ENCODE peak calls at places on chromosomes 4 and X, in four cellular contexts. One of them, this sample, is unnamed.

GRCh38 chr4:127781303-127782024 is 658 bp upstream of the HSPA4L start:
- DNase-seq in fibroblast of lung: peak
- DNase-seq in tibial artery: peak
- DNase-seq in H9: no peak
- DNase-seq in this sample: no peak

GRCh38 chrX:26581086-26581485 is 365.1 kb downstream of the MAGEB5 start:
- DNase-seq in fibroblast of lung: peak
- DNase-seq in tibial artery: no peak
- DNase-seq in H9: no peak
- DNase-seq in this sample: no peak

GRCh38 chr4:51843309-51844156 is 580 bp downstream of the DCUN1D4 start:
- DNase-seq in fibroblast of lung: peak
- DNase-seq in tibial artery: peak
- DNase-seq in H9: no peak
- DNase-seq in this sample: peak

GRCh38 chr4:45931151-45931550 is 192.7 kb downstream of the GABRG1 start:
- DNase-seq in fibroblast of lung: no peak
- DNase-seq in tibial artery: no peak
- DNase-seq in H9: no peak
- DNase-seq in this sample: no peak

GRCh38 chrX:16839852-16840460 is 30.2 kb downstream of the RBBP7 start:
- DNase-seq in fibroblast of lung: peak
- DNase-seq in tibial artery: no peak
- DNase-seq in H9: peak
- DNase-seq in this sample: no peak

GRCh38 chr4:2867758-2868491 is 24.3 kb downstream of the ADD1 start:
- DNase-seq in fibroblast of lung: peak
- DNase-seq in tibial artery: no peak
- DNase-seq in H9: peak
- DNase-seq in this sample: no peak

GRCh38 chr4:113945906-113946305 is 33.5 kb downstream of the ARSJ start:
- DNase-seq in fibroblast of lung: peak
- DNase-seq in tibial artery: no peak
- DNase-seq in H9: no peak
- DNase-seq in this sample: no peak

GRCh38 chrX:9127991-9128390 is 94.1 kb upstream of the FAM9B start:
- DNase-seq in fibroblast of lung: no peak
- DNase-seq in tibial artery: no peak
- DNase-seq in H9: no peak
- DNase-seq in this sample: no peak

GRCh38 chr4:6319530-6320150 is 50.0 kb downstream of the WFS1 start:
- DNase-seq in fibroblast of lung: no peak
- DNase-seq in tibial artery: no peak
- DNase-seq in H9: no peak
- DNase-seq in this sample: no peak

GRCh38 chr4:140137654-140138053 is 16.3 kb downstream of the MAML3 start:
- DNase-seq in fibroblast of lung: peak
- DNase-seq in tibial artery: no peak
- DNase-seq in H9: no peak
- DNase-seq in this sample: no peak

GRCh38 chr4:176868676-176869075 is 76.0 kb upstream of the VEGFC start:
- DNase-seq in fibroblast of lung: no peak
- DNase-seq in tibial artery: no peak
- DNase-seq in H9: no peak
- DNase-seq in this sample: no peak

GRCh38 chrX:149487292-149487691 is 17.8 kb downstream of the IDS start:
- DNase-seq in fibroblast of lung: no peak
- DNase-seq in tibial artery: no peak
- DNase-seq in H9: no peak
- DNase-seq in this sample: no peak
- TF ChIP-seq CTCF in fibroblast of lung: peak
- TF ChIP-seq CTCF in tibial artery: no peak
- TF ChIP-seq CTCF in H9: peak
- TF ChIP-seq CTCF in this sample: no peak

DNA sequence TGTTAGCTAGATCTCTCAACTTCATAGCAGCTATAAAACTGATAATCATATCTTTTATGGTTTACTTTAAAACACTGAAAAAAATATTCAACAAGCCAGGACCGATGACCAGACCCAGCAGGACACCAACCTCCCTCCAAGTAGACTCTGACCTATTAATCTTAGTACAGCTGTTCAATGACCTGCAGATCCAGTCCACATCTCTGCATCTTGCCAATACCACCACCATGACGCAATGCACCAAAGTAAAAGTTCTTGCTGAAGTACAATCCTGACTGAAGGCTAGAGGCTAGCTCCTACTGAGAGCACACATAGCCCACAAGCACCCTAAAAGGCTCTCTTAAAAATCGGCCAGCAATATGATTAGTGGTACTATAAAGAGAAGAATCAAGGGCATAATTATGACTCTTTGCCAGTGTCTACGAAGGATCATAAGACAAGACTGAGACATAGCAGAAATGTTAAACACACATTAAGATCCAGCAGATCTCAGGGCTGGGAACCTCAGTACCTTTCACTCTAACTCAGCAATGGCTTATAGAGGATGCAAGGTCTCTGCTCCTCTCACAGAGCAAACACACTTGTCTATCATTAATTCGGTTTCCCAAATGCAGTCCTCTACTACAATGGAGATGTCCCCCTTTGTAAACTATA is 7.6 kb downstream of the MED14 start:
- DNase-seq in fibroblast of lung: no peak
- DNase-seq in tibial artery: no peak
- DNase-seq in H9: no peak
- DNase-seq in this sample: no peak
- TF ChIP-seq CTCF in fibroblast of lung: no peak
- TF ChIP-seq CTCF in tibial artery: no peak
- TF ChIP-seq CTCF in H9: no peak
- TF ChIP-seq CTCF in this sample: no peak

DNA sequence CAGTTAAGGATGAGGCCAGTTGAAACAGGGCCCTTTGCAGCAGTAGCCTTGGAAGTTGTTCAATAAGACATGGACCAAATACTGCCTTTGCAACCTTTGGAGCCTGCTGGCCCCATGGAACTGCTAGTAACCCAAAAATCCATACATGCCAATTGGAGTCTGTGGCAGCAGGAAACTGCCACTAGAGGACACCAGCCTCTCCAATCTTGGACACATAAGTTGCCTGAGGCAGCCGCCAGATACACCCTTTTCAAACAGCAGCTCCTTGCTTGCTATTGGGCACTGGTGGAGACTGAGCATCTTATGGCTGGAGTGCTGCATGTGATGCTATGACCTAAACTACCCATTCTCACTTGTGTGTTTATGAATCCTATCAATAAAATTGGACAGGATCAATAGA is 14.8 kb upstream of the LAP3 start:
- DNase-seq in fibroblast of lung: no peak
- DNase-seq in tibial artery: no peak
- DNase-seq in H9: no peak
- DNase-seq in this sample: no peak
- TF ChIP-seq CTCF in fibroblast of lung: no peak
- TF ChIP-seq CTCF in tibial artery: no peak
- TF ChIP-seq CTCF in H9: peak
- TF ChIP-seq CTCF in this sample: no peak

GRCh38 chrX:109914114-109914849 is 88.6 kb upstream of the TMEM164 start:
- DNase-seq in fibroblast of lung: no peak
- DNase-seq in tibial artery: no peak
- DNase-seq in H9: no peak
- DNase-seq in this sample: no peak

DNA sequence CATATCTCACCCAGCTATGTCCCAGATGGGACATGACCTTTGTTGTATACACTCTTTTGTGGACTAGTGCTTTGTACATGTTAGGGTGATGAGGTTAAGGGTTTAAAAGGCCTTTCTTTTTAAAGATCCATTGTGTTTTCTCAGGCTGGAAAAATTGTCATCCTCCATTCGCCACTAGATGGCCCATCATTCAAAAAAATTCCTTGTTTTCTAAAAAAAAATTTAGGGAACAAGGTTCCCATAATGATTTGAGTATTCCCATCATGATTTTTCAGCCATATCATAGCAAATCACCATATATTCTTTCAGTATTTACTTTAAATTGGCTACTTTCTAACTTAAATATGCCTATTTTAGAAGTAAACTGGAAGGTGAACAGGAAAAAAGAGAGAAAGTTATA is 91.9 kb upstream of the TMEM164 start:
- DNase-seq in fibroblast of lung: peak
- DNase-seq in tibial artery: no peak
- DNase-seq in H9: no peak
- DNase-seq in this sample: no peak
- TF ChIP-seq CTCF in fibroblast of lung: peak
- TF ChIP-seq CTCF in tibial artery: peak
- TF ChIP-seq CTCF in H9: peak
- TF ChIP-seq CTCF in this sample: no peak